ENCODE peak calls at places on chromosomes 5 and 9, in seven cellular contexts. E is neural crest cell; Z is mesothelial cell of epicardium; V is fibroblast of lung; K is activated CD8-positive, alpha-beta T cell treated with anti-CD3 and anti-CD28 coated beads for 36 hours; S is breast epithelium; T is GM12878. C is an unnamed sample.

GRCh38 chr9:34430843-34431437 is 27.4 kb downstream of the FAM219A start:
- DNase-seq in E (peak; percentile 52), V (peak; percentile 84), Z (peak; percentile 62), T (no peak), K (peak; percentile 52), S (peak; percentile 19), C (no peak)

GRCh38 chr9:83523684-83524083 is 14.5 kb downstream of the FRMD3 start:
- DNase-seq in E (no peak), T (no peak), Z (no peak), K (no peak), S (no peak), V (no peak), C (no peak)

GRCh38 chr5:44546283-44546682 is 157.1 kb upstream of the FGF10 start:
- DNase-seq in T (no peak), K (no peak), V (peak; percentile 94), Z (no peak), S (no peak), E (no peak), C (no peak)

GRCh38 chr9:100598641-100599145 is 20.8 kb downstream of the CAVIN4 start:
- DNase-seq in K (peak; percentile 82), S (peak; percentile 69), E (peak; percentile 82), V (peak; percentile 72), Z (peak; percentile 91), T (no peak), C (peak; percentile 45)

GRCh38 chr9:121455527-121456239 is 44.0 kb downstream of the GGTA1 start:
- DNase-seq in E (no peak), T (no peak), Z (no peak), V (no peak), S (no peak), K (peak; percentile 83), C (no peak)

GRCh38 chr9:89189215-89189614 is 10.6 kb upstream of the SHC3 start:
- DNase-seq in E (no peak), T (no peak), Z (no peak), K (no peak), V (no peak), S (no peak), C (no peak)

GRCh38 chr9:99040911-99041582 is 63.9 kb upstream of the TGFBR1 start:
- DNase-seq in K (no peak), S (no peak), E (no peak), V (peak; percentile 60), T (no peak), Z (no peak), C (no peak)

GRCh38 chr5:32275421-32275765 is 37.3 kb downstream of the MTMR12 start:
- DNase-seq in Z (no peak), T (no peak), K (no peak), V (no peak), E (no peak), S (no peak), C (no peak)

GRCh38 chr5:95219411-95219810 is 65.5 kb downstream of the MCTP1 start:
- DNase-seq in Z (no peak), E (no peak), S (no peak), V (no peak), T (no peak), K (no peak), C (no peak)

GRCh38 chr5:171342362-171343111 is 33.5 kb downstream of the TLX3 start:
- DNase-seq in S (no peak), V (peak; percentile 74), Z (no peak), K (peak; percentile 64), E (peak; percentile 58), T (no peak), C (no peak)

GRCh38 chr5:67805666-67806348 is 409.7 kb upstream of the PIK3R1 start:
- DNase-seq in V (no peak), S (no peak), T (no peak), Z (no peak), K (no peak), E (no peak), C (no peak)

GRCh38 chr9:73038613-73039012 is 85.8 kb upstream of the ALDH1A1 start:
- DNase-seq in S (peak; percentile 72), Z (no peak), K (no peak), T (no peak), E (peak; percentile 11), V (peak; percentile 94), C (no peak)

GRCh38 chr5:115816226-115817042 is at the start of gene CDO1:
- DNase-seq in S (no peak), V (peak; percentile 80), K (peak; percentile 57), T (no peak), Z (peak; percentile 72), E (peak; percentile 67), C (no peak)

GRCh38 chr9:79408200-79408599 is 163.6 kb upstream of the TLE4 start:
- DNase-seq in Z (no peak), V (no peak), K (no peak), S (no peak), T (no peak), E (no peak), C (no peak)

GRCh38 chr9:79408617-79409016 is 163.1 kb upstream of the TLE4 start:
- DNase-seq in T (no peak), E (no peak), S (no peak), Z (no peak), V (no peak), K (no peak), C (no peak)

GRCh38 chr9:79403495-79403894 is 168.3 kb upstream of the TLE4 start:
- DNase-seq in T (no peak), S (no peak), Z (no peak), V (no peak), K (peak; percentile 4), E (no peak), C (no peak)
- TF ChIP-seq CTCF in T (no peak), S (no peak), Z (no peak), V (no peak), K (no peak), E (no peak), C (no peak)

GRCh38 chr9:128702949-128703615 is 779 bp downstream of the PKN3 start:
- DNase-seq in S (no peak), T (no peak), E (no peak), V (no peak), K (peak; percentile 55), Z (no peak), C (peak; percentile 70)
- TF ChIP-seq CTCF in S (no peak), T (no peak), E (no peak), V (no peak), K (no peak), Z (no peak), C (no peak)

GRCh38 chr5:2698581-2698980 is 52.9 kb downstream of the IRX2 start:
- DNase-seq in T (no peak), S (no peak), E (no peak), Z (no peak), V (no peak), K (no peak), C (no peak)

GRCh38 chr5:2697041-2697440 is 54.4 kb downstream of the IRX2 start:
- DNase-seq in T (no peak), V (no peak), K (no peak), E (no peak), Z (no peak), S (no peak), C (no peak)

GRCh38 chr5:2696156-2696807 is 55.2 kb downstream of the IRX2 start:
- DNase-seq in V (no peak), E (no peak), K (no peak), T (no peak), S (no peak), Z (no peak), C (no peak)

GRCh38 chr5:2697446-2698200 is 53.9 kb downstream of the IRX2 start:
- DNase-seq in E (no peak), S (no peak), V (no peak), K (no peak), T (no peak), Z (no peak), C (no peak)

GRCh38 chr5:2695200-2695891 is 56.1 kb downstream of the IRX2 start:
- DNase-seq in E (no peak), K (no peak), S (peak; percentile 39), V (peak; percentile 27), Z (no peak), T (no peak), C (no peak)
- TF ChIP-seq CTCF in E (no peak), K (no peak), S (no peak), V (no peak), Z (no peak), T (no peak), C (no peak)

DNA sequence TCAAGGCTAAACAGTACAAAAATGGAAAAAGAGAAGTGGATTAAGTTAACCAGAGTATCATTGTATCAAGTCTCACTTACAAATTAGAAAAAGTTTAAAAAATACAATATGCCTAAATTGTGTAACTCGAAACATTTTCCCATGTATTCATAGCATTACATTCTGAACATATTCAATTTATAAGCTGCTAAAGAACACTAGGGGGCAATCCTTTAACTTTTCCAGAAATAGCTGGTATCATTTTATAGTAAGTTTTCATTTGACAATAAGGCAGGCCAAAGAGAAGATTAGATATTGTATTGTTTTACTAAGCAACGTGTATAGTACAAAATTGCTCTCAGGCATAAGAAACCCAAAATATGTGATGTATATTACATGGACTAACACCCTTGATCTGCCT is 234.6 kb downstream of the ADGRV1 start:
- DNase-seq in T (no peak), E (no peak), S (no peak), K (no peak), V (peak; percentile 12), Z (no peak), C (no peak)
- TF ChIP-seq CTCF in T (peak; percentile 7), E (peak; percentile 21), S (no peak), K (no peak), V (peak; percentile 22), Z (no peak), C (no peak)

DNA sequence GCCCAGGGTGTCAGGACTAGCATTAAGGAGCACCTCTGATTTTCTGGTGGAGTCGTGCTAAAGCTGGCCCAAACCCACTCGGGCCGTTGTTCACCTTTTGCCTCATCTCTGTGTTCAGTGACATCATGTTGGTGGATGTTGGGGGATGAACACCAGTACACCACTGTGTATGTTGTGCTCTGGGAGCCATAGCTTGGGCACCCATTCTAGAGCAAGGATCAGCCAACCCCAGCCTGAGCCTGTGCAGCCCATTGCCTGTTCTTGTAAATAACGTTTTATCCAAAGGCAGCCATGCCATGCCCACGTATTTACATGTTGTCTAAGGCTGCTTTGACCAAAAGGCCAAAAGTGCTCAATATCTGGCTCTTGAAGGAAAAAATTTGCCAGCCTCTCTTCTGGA is 245.6 kb downstream of the FANCC start:
- DNase-seq in S (peak; percentile 12), E (no peak), K (no peak), V (no peak), T (no peak), Z (no peak), C (no peak)
- TF ChIP-seq CTCF in S (no peak), E (no peak), K (no peak), V (no peak), T (no peak), Z (no peak), C (no peak)

GRCh38 chr9:115884846-115885245 is 268.7 kb upstream of the PAPPA start:
- DNase-seq in S (no peak), E (no peak), Z (no peak), T (no peak), V (no peak), K (no peak), C (no peak)

GRCh38 chr9:115882911-115883310 is 270.7 kb upstream of the PAPPA start:
- DNase-seq in V (no peak), S (no peak), K (no peak), Z (no peak), T (no peak), E (no peak), C (no peak)

GRCh38 chr9:115879451-115879850 is 274.1 kb upstream of the PAPPA start:
- DNase-seq in V (no peak), E (no peak), T (no peak), Z (no peak), K (no peak), S (no peak), C (no peak)

GRCh38 chr9:115880221-115880620 is 273.4 kb upstream of the PAPPA start:
- DNase-seq in K (no peak), V (peak; percentile 61), Z (no peak), T (no peak), E (no peak), S (no peak), C (no peak)

GRCh38 chr9:115883467-115884329 is 269.9 kb upstream of the PAPPA start:
- DNase-seq in E (peak; percentile 6), S (peak; percentile 21), V (peak; percentile 77), T (no peak), K (no peak), Z (no peak), C (no peak)
- TF ChIP-seq CTCF in E (peak; percentile 69), S (peak; percentile 14), V (peak; percentile 73), T (peak; percentile 32), K (no peak), Z (peak; percentile 28), C (peak; percentile 54)

C was measured in D721Med.